ENCODE peak calls at places on chromosomes 1 and 21, in eight cellular contexts. Z, L, B, T, W, R, I and D are unnamed samples.

GRCh38 chr1:117611121-117611601 is 5.3 kb downstream of the TENT5C start:
- DNase-seq in W (peak), Z (no peak), B (no peak), I (no peak), L (no peak), R (peak), T (no peak), D (no peak)

GRCh38 chr1:67451377-67451776 is 21.2 kb upstream of the SERBP1 start:
- DNase-seq in Z (no peak), B (no peak), W (no peak), R (no peak), L (no peak), I (no peak), T (no peak), D (no peak)

GRCh38 chr21:37231671-37232070 is 35.5 kb downstream of the VPS26C start:
- DNase-seq in I (no peak), T (no peak), L (no peak), B (no peak), Z (no peak), R (no peak), W (no peak), D (no peak)

GRCh38 chr1:237112663-237113062 is 70.7 kb downstream of the RYR2 start:
- DNase-seq in Z (no peak), B (no peak), T (no peak), W (no peak), L (no peak), R (no peak), I (no peak), D (no peak)

GRCh38 chr21:27534211-27534610 is 567.3 kb upstream of the ADAMTS5 start:
- DNase-seq in B (no peak), R (no peak), Z (peak), L (no peak), W (no peak), I (no peak), T (no peak), D (no peak)

GRCh38 chr1:27331426-27331825 is 9.5 kb downstream of the TMEM222 start:
- DNase-seq in I (no peak), L (no peak), T (no peak), B (no peak), Z (no peak), W (no peak), R (peak), D (no peak)

GRCh38 chr1:222279591-222279990 is 268.3 kb downstream of the HHIPL2 start:
- DNase-seq in W (no peak), R (no peak), L (no peak), T (no peak), Z (no peak), I (no peak), B (no peak), D (no peak)

GRCh38 chr1:65027699-65028358 is 61.5 kb upstream of the JAK1 start:
- DNase-seq in W (peak), R (no peak), L (peak), T (no peak), B (no peak), I (peak), Z (peak), D (peak)

GRCh38 chr1:211099393-211099792 is 34.6 kb downstream of the KCNH1 start:
- DNase-seq in W (no peak), B (no peak), T (no peak), L (no peak), R (no peak), I (no peak), Z (no peak), D (no peak)

GRCh38 chr1:163275222-163275621 is 46.5 kb upstream of the NUF2 start:
- DNase-seq in W (no peak), B (no peak), T (peak), I (no peak), R (no peak), L (no peak), Z (no peak), D (peak)

GRCh38 chr1:226983247-226983997 is 43.3 kb downstream of the COQ8A start:
- DNase-seq in Z (no peak), R (no peak), W (no peak), I (no peak), B (no peak), T (no peak), L (no peak), D (no peak)

GRCh38 chr1:33410091-33410701 is 20.7 kb downstream of the PHC2 start:
- DNase-seq in I (no peak), T (peak), W (peak), L (no peak), B (no peak), Z (peak), R (no peak), D (peak)

GRCh38 chr1:53421208-53421607 is 38.0 kb upstream of the DMRTB1 start:
- DNase-seq in B (no peak), I (no peak), L (no peak), Z (no peak), R (peak), W (no peak), T (no peak), D (no peak)

GRCh38 chr1:53971718-53972117 is 25.6 kb downstream of the LRRC42 start:
- DNase-seq in I (no peak), Z (peak), W (no peak), R (no peak), B (no peak), T (peak), L (no peak), D (no peak)

GRCh38 chr1:32928285-32928684 is 27.1 kb upstream of the TMEM54 start:
- DNase-seq in W (no peak), I (no peak), R (no peak), Z (no peak), T (no peak), B (no peak), L (no peak), D (no peak)

GRCh38 chr1:53369034-53369750 is 41.3 kb upstream of the LRP8 start:
- DNase-seq in W (no peak), B (no peak), L (no peak), T (no peak), R (peak), I (no peak), Z (no peak), D (no peak)

GRCh38 chr1:241841661-241842060 is 6.3 kb upstream of the EXO1 start:
- DNase-seq in R (no peak), T (no peak), B (no peak), W (no peak), L (no peak), I (no peak), Z (no peak), D (no peak)

GRCh38 chr1:223844521-223844961 is 1.2 kb downstream of the TP53BP2 start:
- DNase-seq in B (no peak), R (no peak), W (peak), I (no peak), T (no peak), L (no peak), Z (peak), D (peak)

GRCh38 chr1:51330331-51331201 is at the start of gene TTC39A:
- DNase-seq in L (no peak), B (no peak), R (no peak), W (no peak), Z (no peak), T (no peak), I (no peak), D (no peak)

GRCh38 chr1:233328661-233329498 is 1.4 kb downstream of the MAP3K21 start:
- DNase-seq in L (no peak), R (peak), W (peak), B (no peak), T (no peak), Z (peak), I (no peak), D (no peak)
- TF ChIP-seq CTCF in L (no peak), R (no peak), W (no peak), B (no peak), T (no peak), Z (no peak), I (no peak), D (no peak)

DNA sequence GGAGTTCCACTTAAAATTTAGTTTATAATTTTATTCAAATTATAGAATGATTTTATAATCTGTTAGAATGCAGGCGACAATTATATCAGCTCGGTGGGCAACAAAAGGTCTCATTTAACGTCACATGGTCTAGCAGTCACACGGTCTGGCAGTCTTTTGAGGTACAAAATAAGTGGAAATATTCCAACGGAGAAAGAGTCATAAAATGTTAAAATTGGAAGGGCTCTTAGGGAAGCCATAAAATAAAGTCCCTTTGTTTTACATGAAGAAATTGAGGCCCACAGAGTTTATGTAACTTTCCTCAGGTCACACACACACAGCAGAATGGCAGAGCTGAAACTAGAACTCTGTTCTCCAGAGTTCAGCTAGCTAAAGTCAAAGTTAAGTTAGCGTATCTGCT is 84.4 kb upstream of the QSOX1 start:
- DNase-seq in T (no peak), L (no peak), B (no peak), Z (no peak), W (no peak), I (no peak), R (no peak), D (no peak)
- H3K4me3 ChIP-seq in T (no peak), L (no peak), B (no peak), Z (no peak), W (no peak), I (no peak), R (no peak), D (no peak)

GRCh38 chr21:39153373-39153772 is 29.9 kb downstream of the PSMG1 start:
- DNase-seq in Z (peak), L (no peak), B (no peak), W (no peak), R (peak), I (no peak), T (peak), D (peak)
- TF ChIP-seq CTCF in Z (peak), L (peak), B (peak), W (peak), R (peak), I (peak), T (peak), D (peak)

GRCh38 chr1:212783976-212784375 is 7.6 kb downstream of the NSL1 start:
- DNase-seq in W (no peak), L (no peak), I (no peak), B (no peak), R (no peak), T (no peak), Z (no peak), D (no peak)
- H3K4me3 ChIP-seq in W (no peak), L (no peak), I (no peak), B (no peak), R (no peak), T (no peak), Z (no peak), D (no peak)

DNA sequence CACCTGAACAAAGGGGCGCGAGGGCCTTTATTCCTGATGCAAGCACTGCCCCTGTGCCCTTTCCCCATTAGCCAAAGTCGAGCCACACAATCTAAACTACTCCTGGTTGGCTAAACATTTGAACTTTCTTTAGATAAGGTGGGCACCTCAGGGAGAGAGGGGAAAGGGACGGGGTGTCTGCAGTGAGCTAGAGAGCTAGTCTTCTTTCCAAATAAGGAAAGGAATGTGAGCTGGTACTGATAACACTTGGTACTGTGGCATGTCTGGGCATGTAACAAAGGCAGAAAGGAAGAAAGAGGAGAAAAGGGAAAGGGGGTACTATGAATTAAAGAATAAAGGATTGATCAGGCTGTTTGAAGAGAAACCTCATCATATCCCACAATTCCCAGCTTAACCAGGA is 62.8 kb downstream of the OVGP1 start:
- DNase-seq in I (no peak), L (no peak), B (no peak), W (no peak), R (peak), T (peak), Z (no peak), D (peak)
- TF ChIP-seq CTCF in I (no peak), L (no peak), B (no peak), W (no peak), R (no peak), T (no peak), Z (no peak), D (no peak)

DNA sequence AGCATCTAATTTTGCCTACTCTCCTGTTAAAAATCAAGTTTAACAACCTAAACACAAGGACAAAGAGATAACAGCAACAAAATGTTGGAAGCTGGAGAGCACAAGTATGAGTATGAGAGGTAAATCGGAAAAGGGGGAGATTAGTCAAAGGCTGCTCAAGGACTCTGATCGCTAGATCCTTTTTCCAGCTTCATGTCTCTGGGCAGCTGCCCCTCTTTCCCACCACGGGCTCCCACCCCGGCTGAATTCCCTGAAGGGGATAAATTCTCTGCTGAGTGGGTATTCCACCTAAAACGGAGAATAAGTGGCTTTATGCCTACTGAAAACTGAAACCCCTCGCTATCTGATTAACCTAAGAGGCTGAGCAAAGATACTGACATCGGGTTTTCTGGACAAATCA is 696 bp upstream of the CTBS start:
- DNase-seq in R (no peak), B (no peak), Z (no peak), I (no peak), T (no peak), L (no peak), W (no peak), D (no peak)
- H3K4me3 ChIP-seq in R (peak), B (peak), Z (peak), I (peak), T (no peak), L (peak), W (peak), D (peak)

DNA sequence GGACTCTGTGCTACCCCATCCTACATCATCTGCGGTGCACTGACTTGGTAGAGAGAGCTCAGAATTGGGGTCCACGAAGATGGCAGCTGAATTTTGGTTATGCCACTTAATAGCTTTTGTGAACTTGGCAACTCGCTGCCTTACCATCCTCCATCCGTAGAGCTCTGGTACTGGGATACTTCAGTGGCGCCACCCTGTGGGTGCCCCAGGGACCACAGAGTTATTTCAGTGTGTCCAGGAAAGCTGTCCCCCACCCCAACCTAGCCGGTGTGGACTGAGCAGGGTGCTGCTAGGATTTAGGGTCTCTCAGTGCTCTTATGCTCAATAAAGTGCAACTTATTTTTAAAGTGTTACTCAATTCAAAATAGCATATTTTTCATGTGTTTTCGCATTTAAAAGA is 9.0 kb upstream of the USF1 start:
- DNase-seq in T (no peak), W (no peak), B (no peak), Z (no peak), I (no peak), R (no peak), L (no peak), D (no peak)
- TF ChIP-seq CTCF in T (no peak), W (no peak), B (no peak), Z (peak), I (no peak), R (peak), L (no peak), D (no peak)

GRCh38 chr1:15843826-15844572 is 3.5 kb upstream of the SPEN start:
- DNase-seq in I (no peak), W (no peak), B (no peak), R (no peak), T (no peak), Z (no peak), L (no peak), D (no peak)
- H3K4me3 ChIP-seq in I (no peak), W (no peak), B (no peak), R (peak), T (no peak), Z (peak), L (no peak), D (no peak)

DNA sequence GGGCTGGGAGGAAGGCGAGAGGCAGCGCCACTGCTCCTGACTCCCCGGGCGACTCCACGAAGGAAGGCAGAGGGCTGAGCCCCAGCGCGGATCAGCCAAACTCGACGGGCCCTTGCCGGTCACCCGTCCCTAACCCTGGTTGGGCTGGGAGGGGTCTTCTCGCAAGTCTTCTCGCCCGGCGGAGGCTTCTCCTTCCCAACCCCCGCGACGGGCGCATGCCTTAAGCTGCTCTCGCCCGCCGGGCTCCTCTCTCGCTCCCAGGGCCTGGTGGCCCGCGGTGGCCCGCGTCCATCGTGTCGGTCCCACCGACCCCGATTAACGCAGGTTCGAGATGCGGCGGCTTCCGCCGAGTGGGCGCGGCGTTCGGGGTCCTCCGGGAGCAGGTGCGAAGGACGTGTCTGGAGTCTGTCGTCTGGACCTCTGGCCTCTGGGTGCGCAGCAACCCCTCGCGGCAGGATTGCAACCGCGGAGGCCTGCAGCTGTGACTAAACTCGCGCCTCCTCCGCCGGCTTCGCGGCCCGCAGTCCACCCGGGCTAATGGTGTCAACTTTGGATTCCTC is 29.0 kb upstream of the PPM1J start:
- DNase-seq in W (peak), B (no peak), T (peak), I (peak), R (peak), L (no peak), Z (no peak), D (peak)
- TF ChIP-seq CTCF in W (peak), B (no peak), T (peak), I (peak), R (peak), L (peak), Z (no peak), D (peak)